ENCODE peak calls at places on chromosomes 3 and 15, in four cellular contexts. A is DND-41, L is fibroblast of lung, I is esophagus muscularis mucosa. S is an unnamed sample. For H3K4me1, the result is how much of the 10 kb centered on the place peaks cover.

GRCh38 chr3:152235709-152236298 is 32.9 kb upstream of the MBNL1 start:
- DNase-seq in I (no peak), A (no peak), L (peak), S (no peak)

GRCh38 chr3:14537590-14538450 is 2.3 kb downstream of the GRIP2 start:
- DNase-seq in L (no peak), A (peak), I (no peak), S (no peak)

GRCh38 chr3:123725652-123726400 is 141.0 kb upstream of the HACD2 start:
- DNase-seq in A (no peak), L (no peak), I (no peak), S (no peak)

GRCh38 chr15:89664441-89664840 is 9.2 kb upstream of the KIF7 start:
- DNase-seq in A (no peak), I (no peak), L (no peak), S (no peak)

GRCh38 chr15:58038426-58039106 is 26.9 kb downstream of the ALDH1A2 start:
- DNase-seq in A (no peak), L (peak), I (no peak), S (no peak)

GRCh38 chr3:165920984-165921383 is 83.8 kb upstream of the BCHE start:
- DNase-seq in A (no peak), I (no peak), L (no peak), S (no peak)

GRCh38 chr15:57495037-57495436 is 96.7 kb upstream of the MYZAP start:
- DNase-seq in L (no peak), I (no peak), A (no peak), S (no peak)

GRCh38 chr15:90200534-90201139 is 493 bp upstream of the SEMA4B start:
- DNase-seq in L (no peak), A (no peak), I (no peak), S (no peak)

GRCh38 chr3:194137314-194138097 is 1.6 kb downstream of the HES1 start:
- DNase-seq in I (no peak), A (peak), L (peak), S (no peak)

GRCh38 chr15:60510006-60510405 is 31.1 kb upstream of the ICE2 start:
- DNase-seq in L (no peak), A (no peak), I (no peak), S (no peak)

GRCh38 chr3:69602112-69602511 is 137.2 kb upstream of the MITF start:
- DNase-seq in L (no peak), A (no peak), I (no peak), S (no peak)

GRCh38 chr3:81741214-81741613 is 20.2 kb downstream of the GBE1 start:
- DNase-seq in L (peak), A (no peak), I (no peak), S (no peak)

GRCh38 chr15:82852906-82853635 is 43.6 kb downstream of the WHAMM start:
- DNase-seq in A (peak), L (no peak), I (no peak), S (no peak)

GRCh38 chr3:125054436-125055164 is 1.2 kb downstream of the HEG1 start:
- DNase-seq in I (no peak), L (peak), A (peak), S (peak)

GRCh38 chr3:123357275-123357674 is 91.6 kb downstream of the ADCY5 start:
- DNase-seq in A (no peak), I (no peak), L (no peak), S (no peak)

GRCh38 chr3:187236963-187237362 is 39.7 kb downstream of the RTP1 start:
- DNase-seq in A (no peak), I (no peak), L (no peak), S (no peak)

GRCh38 chr15:41557673-41558399 is 1.2 kb upstream of the TYRO3 start:
- DNase-seq in A (peak), L (peak), I (no peak), S (peak)

GRCh38 chr3:36373661-36374060 is 6.6 kb upstream of the STAC start:
- DNase-seq in L (peak), I (no peak), A (no peak), S (no peak)

GRCh38 chr3:88362428-88362827 is 212.7 kb downstream of the C3orf38 start:
- DNase-seq in L (no peak), A (no peak), I (no peak), S (no peak)

GRCh38 chr3:24344784-24345439 is 149.7 kb downstream of the THRB start:
- DNase-seq in I (no peak), L (peak), A (no peak), S (no peak)

GRCh38 chr3:159128628-159129027 is 326.8 kb downstream of the MFSD1 start:
- DNase-seq in L (peak), A (no peak), I (no peak), S (no peak)

GRCh38 chr3:182713743-182714517 is 79.4 kb upstream of the ATP11B start:
- DNase-seq in I (no peak), A (peak), L (peak), S (peak)

GRCh38 chr3:165814380-165814779 is 22.8 kb downstream of the BCHE start:
- DNase-seq in L (no peak), A (no peak), I (no peak), S (no peak)

GRCh38 chr3:193974147-193974546 is 161.8 kb upstream of the HES1 start:
- DNase-seq in L (peak), A (no peak), I (no peak), S (no peak)

GRCh38 chr15:24763891-24764290 is 88.3 kb downstream of the NPAP1 start:
- DNase-seq in L (no peak), A (no peak), I (no peak), S (no peak)

GRCh38 chr15:55799287-55800212 is 56.6 kb upstream of the PRTG start:
- DNase-seq in A (peak), I (no peak), L (peak), S (no peak)

GRCh38 chr3:123559040-123559861 is 25.6 kb downstream of the HACD2 start:
- DNase-seq in L (peak), A (peak), I (no peak), S (peak)

GRCh38 chr3:175914785-175915184 is 1055.7 kb downstream of the NAALADL2 start:
- DNase-seq in A (no peak), L (no peak), I (no peak), S (no peak)

GRCh38 chr3:18097473-18097872 is 327.7 kb downstream of the SATB1 start:
- DNase-seq in L (no peak), I (no peak), A (no peak), S (no peak)

GRCh38 chr3:107452436-107452835 is 70.3 kb upstream of the BBX start:
- DNase-seq in L (peak), I (no peak), A (no peak), S (no peak)

GRCh38 chr3:123984957-123985356 is 7.0 kb downstream of the ROPN1 start:
- DNase-seq in L (no peak), A (no peak), I (no peak), S (no peak)

DNA sequence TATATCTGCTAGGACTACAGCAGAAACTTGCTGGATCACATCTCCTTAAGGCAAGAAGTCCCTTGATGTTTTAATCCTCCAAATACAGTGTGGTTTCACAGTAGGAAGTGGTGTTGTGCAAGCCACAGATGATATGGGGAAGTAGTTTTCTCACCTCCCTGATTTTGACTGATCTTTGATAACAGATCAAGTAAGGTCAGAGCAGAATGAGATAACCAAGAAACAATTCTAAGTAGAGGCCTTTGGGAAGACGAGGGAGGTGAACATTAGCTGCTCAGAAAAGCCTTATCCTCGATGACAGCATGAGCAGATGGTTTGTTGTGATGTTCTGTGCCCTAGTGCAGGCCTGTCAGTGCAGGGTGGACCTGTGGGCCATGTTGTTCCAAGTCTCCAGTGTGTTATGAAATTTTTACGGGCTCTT is 61.3 kb downstream of the RIOX2 start:
- DNase-seq in I (no peak), A (peak), L (no peak), S (peak)
- H3K27ac ChIP-seq in I (no peak), A (peak), L (no peak), S (peak)

GRCh38 chr3:56762718-56763117 is 39.0 kb downstream of the ARHGEF3 start:
- DNase-seq in L (no peak), A (no peak), I (no peak), S (no peak)

GRCh38 chr3:56764904-56765445 is 36.8 kb downstream of the ARHGEF3 start:
- DNase-seq in L (no peak), A (no peak), I (no peak), S (no peak)

GRCh38 chr3:56763233-56763632 is 38.5 kb downstream of the ARHGEF3 start:
- DNase-seq in I (no peak), A (no peak), L (no peak), S (no peak)

GRCh38 chr3:56761887-56762605 is 39.7 kb downstream of the ARHGEF3 start:
- DNase-seq in L (peak), I (no peak), A (no peak), S (no peak)

GRCh38 chr3:56764184-56764583 is 37.6 kb downstream of the ARHGEF3 start:
- DNase-seq in A (no peak), I (no peak), L (no peak), S (no peak)
- H3K4me1 ChIP-seq in A (under half), I (under half), L (under half), S (under half)

GRCh38 chr15:92656089-92656488 is 514 bp upstream of the FAM174B start:
- DNase-seq in I (no peak), A (no peak), L (no peak), S (no peak)
- H3K27ac ChIP-seq in I (peak), A (no peak), L (no peak), S (no peak)

DNA sequence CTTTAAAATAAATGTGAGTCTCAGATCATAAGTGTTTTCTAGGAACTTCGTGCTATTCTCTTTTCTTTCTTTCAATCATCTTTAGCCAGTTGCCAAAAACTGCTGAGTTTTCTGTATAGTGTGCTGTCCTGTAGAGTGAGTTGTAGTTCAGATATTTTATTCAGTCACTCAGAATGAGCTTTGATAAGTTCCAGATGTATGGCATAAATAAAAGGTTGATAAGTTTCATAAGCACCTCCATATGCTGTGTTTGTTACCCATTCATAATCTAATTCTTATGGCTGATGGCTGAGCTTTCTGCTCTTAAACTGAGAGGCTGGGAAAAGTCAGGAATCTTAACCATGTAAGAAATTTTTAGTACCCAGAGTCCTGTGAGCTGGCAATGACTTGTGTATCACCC is 59.3 kb upstream of the COL6A6 start:
- DNase-seq in I (no peak), A (no peak), L (no peak), S (no peak)
- H3K4me1 ChIP-seq in I (under half), A (under half), L (under half), S (under half)

GRCh38 chr15:52023169-52023922 is 4.3 kb downstream of the MAPK6 start:
- DNase-seq in A (no peak), L (no peak), I (no peak), S (no peak)

GRCh38 chr15:52020253-52021085 is 1.4 kb downstream of the MAPK6 start:
- DNase-seq in A (no peak), L (peak), I (no peak), S (peak)

GRCh38 chr15:52019394-52020252 is 604 bp downstream of the MAPK6 start:
- DNase-seq in L (peak), A (peak), I (peak), S (peak)

GRCh38 chr15:52021128-52021671 is 2.2 kb downstream of the MAPK6 start:
- DNase-seq in I (no peak), A (peak), L (peak), S (no peak)

GRCh38 chr15:52021892-52022540 is 3.0 kb downstream of the MAPK6 start:
- DNase-seq in I (no peak), A (no peak), L (no peak), S (no peak)
- H3K27ac ChIP-seq in I (peak), A (peak), L (peak), S (peak)

GRCh38 chr3:120559228-120560061 is 36.7 kb upstream of the NDUFB4 start:
- DNase-seq in L (peak), A (no peak), I (no peak), S (peak)
- H3K4me1 ChIP-seq in L (under half), A (under half), I (half or more), S (under half)

GRCh38 chr3:37935290-37935668 is 55.3 kb upstream of the VILL start:
- DNase-seq in L (peak), A (no peak), I (no peak), S (no peak)
- H3K27ac ChIP-seq in L (peak), A (no peak), I (peak), S (no peak)